ENCODE peak calls at places on chromosomes 4 and X, in nine cellular contexts. One of them, this sample, is unnamed.

GRCh38 chr4:66017671-66018070 is 347.4 kb upstream of the EPHA5 start:
- DNase-seq in kidney epithelial cell: no peak
- DNase-seq in CD4-positive, CD25-positive, alpha-beta regulatory T cell: no peak
- DNase-seq in DND-41: no peak
- DNase-seq in bronchial epithelial cell: no peak
- DNase-seq in AG04449: no peak
- DNase-seq in fibroblast of mammary gland: peak; percentile 2
- DNase-seq in lung: no peak
- DNase-seq in stomach: no peak
- DNase-seq in this sample: no peak

GRCh38 chrX:8684201-8684600 is 47.7 kb downstream of the ANOS1 start:
- DNase-seq in lung: no peak
- DNase-seq in stomach: no peak
- DNase-seq in kidney epithelial cell: no peak
- DNase-seq in bronchial epithelial cell: no peak
- DNase-seq in CD4-positive, CD25-positive, alpha-beta regulatory T cell: no peak
- DNase-seq in AG04449: no peak
- DNase-seq in DND-41: no peak
- DNase-seq in fibroblast of mammary gland: no peak
- DNase-seq in this sample: no peak

GRCh38 chrX:9595131-9595530 is 130.3 kb downstream of the TBL1X start:
- DNase-seq in fibroblast of mammary gland: peak; percentile 35
- DNase-seq in CD4-positive, CD25-positive, alpha-beta regulatory T cell: no peak
- DNase-seq in kidney epithelial cell: no peak
- DNase-seq in lung: no peak
- DNase-seq in bronchial epithelial cell: no peak
- DNase-seq in AG04449: peak; percentile 16
- DNase-seq in DND-41: no peak
- DNase-seq in stomach: no peak
- DNase-seq in this sample: no peak

GRCh38 chrX:26442340-26442739 is 226.4 kb downstream of the MAGEB5 start:
- DNase-seq in DND-41: no peak
- DNase-seq in AG04449: peak; percentile 0
- DNase-seq in fibroblast of mammary gland: peak; percentile 1
- DNase-seq in bronchial epithelial cell: peak; percentile 2
- DNase-seq in lung: no peak
- DNase-seq in kidney epithelial cell: no peak
- DNase-seq in CD4-positive, CD25-positive, alpha-beta regulatory T cell: no peak
- DNase-seq in stomach: no peak
- DNase-seq in this sample: no peak

GRCh38 chrX:115535421-115535820 is 25.6 kb upstream of the PLS3 start:
- DNase-seq in stomach: no peak
- DNase-seq in AG04449: no peak
- DNase-seq in fibroblast of mammary gland: no peak
- DNase-seq in DND-41: no peak
- DNase-seq in bronchial epithelial cell: no peak
- DNase-seq in CD4-positive, CD25-positive, alpha-beta regulatory T cell: no peak
- DNase-seq in kidney epithelial cell: no peak
- DNase-seq in lung: no peak
- DNase-seq in this sample: no peak

GRCh38 chrX:96685205-96686099 is 810 bp downstream of the DIAPH2 start:
- DNase-seq in CD4-positive, CD25-positive, alpha-beta regulatory T cell: peak; percentile 25
- DNase-seq in bronchial epithelial cell: peak; percentile 58
- DNase-seq in DND-41: peak; percentile 41
- DNase-seq in lung: peak; percentile 41
- DNase-seq in fibroblast of mammary gland: peak; percentile 70
- DNase-seq in stomach: peak; percentile 35
- DNase-seq in kidney epithelial cell: no peak
- DNase-seq in AG04449: no peak
- DNase-seq in this sample: no peak

GRCh38 chrX:37888010-37888409 is 40.6 kb upstream of the DYNLT3 start:
- DNase-seq in lung: no peak
- DNase-seq in DND-41: no peak
- DNase-seq in CD4-positive, CD25-positive, alpha-beta regulatory T cell: no peak
- DNase-seq in stomach: no peak
- DNase-seq in fibroblast of mammary gland: no peak
- DNase-seq in kidney epithelial cell: no peak
- DNase-seq in AG04449: no peak
- DNase-seq in bronchial epithelial cell: no peak
- DNase-seq in this sample: no peak

GRCh38 chr4:136203199-136203598 is 1329.1 kb downstream of the PCDH18 start:
- DNase-seq in stomach: no peak
- DNase-seq in DND-41: no peak
- DNase-seq in lung: no peak
- DNase-seq in AG04449: no peak
- DNase-seq in CD4-positive, CD25-positive, alpha-beta regulatory T cell: no peak
- DNase-seq in bronchial epithelial cell: no peak
- DNase-seq in fibroblast of mammary gland: no peak
- DNase-seq in kidney epithelial cell: no peak
- DNase-seq in this sample: peak; percentile 4

GRCh38 chr4:11496313-11496956 is 67.7 kb upstream of the HS3ST1 start:
- DNase-seq in lung: no peak
- DNase-seq in stomach: no peak
- DNase-seq in CD4-positive, CD25-positive, alpha-beta regulatory T cell: no peak
- DNase-seq in kidney epithelial cell: no peak
- DNase-seq in DND-41: no peak
- DNase-seq in bronchial epithelial cell: peak; percentile 100
- DNase-seq in AG04449: no peak
- DNase-seq in fibroblast of mammary gland: no peak
- DNase-seq in this sample: no peak

GRCh38 chr4:122921971-122922876 is at the start of gene NUDT6:
- DNase-seq in bronchial epithelial cell: peak; percentile 39
- DNase-seq in fibroblast of mammary gland: peak; percentile 74
- DNase-seq in stomach: peak; percentile 57
- DNase-seq in DND-41: peak; percentile 56
- DNase-seq in AG04449: no peak
- DNase-seq in CD4-positive, CD25-positive, alpha-beta regulatory T cell: peak; percentile 38
- DNase-seq in lung: peak; percentile 62
- DNase-seq in kidney epithelial cell: peak; percentile 23
- DNase-seq in this sample: peak; percentile 45

GRCh38 chr4:122146652-122147051 is 5.5 kb upstream of the BLTP1 start:
- DNase-seq in bronchial epithelial cell: no peak
- DNase-seq in lung: no peak
- DNase-seq in CD4-positive, CD25-positive, alpha-beta regulatory T cell: no peak
- DNase-seq in AG04449: no peak
- DNase-seq in kidney epithelial cell: no peak
- DNase-seq in fibroblast of mammary gland: no peak
- DNase-seq in stomach: no peak
- DNase-seq in DND-41: no peak
- DNase-seq in this sample: no peak

GRCh38 chr4:68361146-68361589 is 11.3 kb upstream of the YTHDC1 start:
- DNase-seq in fibroblast of mammary gland: peak; percentile 46
- DNase-seq in AG04449: no peak
- DNase-seq in kidney epithelial cell: no peak
- DNase-seq in lung: no peak
- DNase-seq in stomach: no peak
- DNase-seq in CD4-positive, CD25-positive, alpha-beta regulatory T cell: no peak
- DNase-seq in DND-41: no peak
- DNase-seq in bronchial epithelial cell: peak; percentile 98
- DNase-seq in this sample: no peak

GRCh38 chr4:151292038-151292437 is 15.1 kb downstream of the PRSS48 start:
- DNase-seq in AG04449: no peak
- DNase-seq in stomach: no peak
- DNase-seq in DND-41: no peak
- DNase-seq in kidney epithelial cell: no peak
- DNase-seq in bronchial epithelial cell: no peak
- DNase-seq in CD4-positive, CD25-positive, alpha-beta regulatory T cell: no peak
- DNase-seq in lung: no peak
- DNase-seq in fibroblast of mammary gland: no peak
- DNase-seq in this sample: no peak

GRCh38 chr4:23931489-23931830 is 41.6 kb upstream of the PPARGC1A start:
- DNase-seq in DND-41: no peak
- DNase-seq in bronchial epithelial cell: no peak
- DNase-seq in lung: no peak
- DNase-seq in fibroblast of mammary gland: no peak
- DNase-seq in AG04449: no peak
- DNase-seq in CD4-positive, CD25-positive, alpha-beta regulatory T cell: no peak
- DNase-seq in stomach: no peak
- DNase-seq in kidney epithelial cell: no peak
- DNase-seq in this sample: no peak

GRCh38 chr4:23932186-23932585 is 42.3 kb upstream of the PPARGC1A start:
- DNase-seq in lung: no peak
- DNase-seq in bronchial epithelial cell: no peak
- DNase-seq in AG04449: no peak
- DNase-seq in fibroblast of mammary gland: no peak
- DNase-seq in kidney epithelial cell: no peak
- DNase-seq in DND-41: no peak
- DNase-seq in stomach: no peak
- DNase-seq in CD4-positive, CD25-positive, alpha-beta regulatory T cell: no peak
- DNase-seq in this sample: peak; percentile 39

GRCh38 chr4:23934915-23935314 is 45.1 kb upstream of the PPARGC1A start:
- DNase-seq in stomach: peak; percentile 75
- DNase-seq in bronchial epithelial cell: peak; percentile 54
- DNase-seq in lung: peak; percentile 74
- DNase-seq in AG04449: peak; percentile 83
- DNase-seq in kidney epithelial cell: peak; percentile 82
- DNase-seq in DND-41: no peak
- DNase-seq in CD4-positive, CD25-positive, alpha-beta regulatory T cell: no peak
- DNase-seq in fibroblast of mammary gland: peak; percentile 95
- DNase-seq in this sample: no peak

GRCh38 chr4:23934223-23934622 is 44.4 kb upstream of the PPARGC1A start:
- DNase-seq in fibroblast of mammary gland: no peak
- DNase-seq in bronchial epithelial cell: no peak
- DNase-seq in stomach: no peak
- DNase-seq in CD4-positive, CD25-positive, alpha-beta regulatory T cell: no peak
- DNase-seq in AG04449: no peak
- DNase-seq in lung: no peak
- DNase-seq in kidney epithelial cell: no peak
- DNase-seq in DND-41: no peak
- DNase-seq in this sample: no peak

DNA sequence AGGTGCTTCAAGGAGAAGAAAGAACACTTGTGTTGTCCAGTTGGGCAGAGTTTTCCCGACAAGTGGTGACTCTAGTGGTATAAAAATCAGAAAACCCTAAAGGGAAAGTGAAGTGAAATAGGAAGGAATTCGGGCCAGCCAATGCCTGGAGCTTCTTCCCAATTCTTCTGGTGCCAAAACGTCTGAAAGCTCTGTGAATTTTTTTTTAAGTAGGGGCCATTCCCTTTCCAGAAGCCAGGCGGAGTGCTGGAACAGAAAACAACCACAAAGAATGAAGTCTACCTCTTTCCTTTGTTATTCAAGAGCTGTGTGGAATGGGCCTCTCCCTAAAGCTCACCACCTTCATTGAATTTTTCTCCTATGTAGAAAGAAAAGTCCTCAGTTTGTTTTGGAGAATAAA is 43.1 kb upstream of the PPARGC1A start:
- DNase-seq in kidney epithelial cell: no peak
- DNase-seq in CD4-positive, CD25-positive, alpha-beta regulatory T cell: no peak
- DNase-seq in fibroblast of mammary gland: peak; percentile 54
- DNase-seq in stomach: no peak
- DNase-seq in bronchial epithelial cell: peak; percentile 26
- DNase-seq in AG04449: no peak
- DNase-seq in DND-41: no peak
- DNase-seq in lung: no peak
- DNase-seq in this sample: peak; percentile 33
- H3K4me3 ChIP-seq in kidney epithelial cell: no peak overlapping the region
- H3K4me3 ChIP-seq in CD4-positive, CD25-positive, alpha-beta regulatory T cell: no peak overlapping the region
- H3K4me3 ChIP-seq in fibroblast of mammary gland: no peak overlapping the region
- H3K4me3 ChIP-seq in stomach: no peak overlapping the region
- H3K4me3 ChIP-seq in bronchial epithelial cell: no peak overlapping the region
- H3K4me3 ChIP-seq in AG04449: no peak overlapping the region
- H3K4me3 ChIP-seq in DND-41: no peak overlapping the region
- H3K4me3 ChIP-seq in lung: no peak overlapping the region
- H3K4me3 ChIP-seq in this sample: no peak overlapping the region

GRCh38 chr4:42638993-42639392 is 17.9 kb downstream of the ATP8A1 start:
- DNase-seq in AG04449: no peak
- DNase-seq in kidney epithelial cell: no peak
- DNase-seq in DND-41: no peak
- DNase-seq in CD4-positive, CD25-positive, alpha-beta regulatory T cell: no peak
- DNase-seq in bronchial epithelial cell: no peak
- DNase-seq in fibroblast of mammary gland: no peak
- DNase-seq in stomach: no peak
- DNase-seq in lung: no peak
- DNase-seq in this sample: no peak
- H3K4me3 ChIP-seq in AG04449: no peak overlapping the region
- H3K4me3 ChIP-seq in kidney epithelial cell: no peak overlapping the region
- H3K4me3 ChIP-seq in DND-41: no peak overlapping the region
- H3K4me3 ChIP-seq in CD4-positive, CD25-positive, alpha-beta regulatory T cell: peak overlapping the region; percentile 18
- H3K4me3 ChIP-seq in bronchial epithelial cell: no peak overlapping the region
- H3K4me3 ChIP-seq in fibroblast of mammary gland: no peak overlapping the region
- H3K4me3 ChIP-seq in stomach: no peak overlapping the region
- H3K4me3 ChIP-seq in lung: no peak overlapping the region
- H3K4me3 ChIP-seq in this sample: no peak overlapping the region

GRCh38 chrX:151513472-151513871 is 50.0 kb upstream of the PASD1 start:
- DNase-seq in CD4-positive, CD25-positive, alpha-beta regulatory T cell: no peak
- DNase-seq in bronchial epithelial cell: no peak
- DNase-seq in kidney epithelial cell: no peak
- DNase-seq in DND-41: no peak
- DNase-seq in AG04449: no peak
- DNase-seq in stomach: no peak
- DNase-seq in fibroblast of mammary gland: no peak
- DNase-seq in lung: no peak
- DNase-seq in this sample: no peak
- H3K4me3 ChIP-seq in CD4-positive, CD25-positive, alpha-beta regulatory T cell: no peak overlapping the region
- H3K4me3 ChIP-seq in bronchial epithelial cell: no peak overlapping the region
- H3K4me3 ChIP-seq in kidney epithelial cell: no peak overlapping the region
- H3K4me3 ChIP-seq in DND-41: no peak overlapping the region
- H3K4me3 ChIP-seq in AG04449: no peak overlapping the region
- H3K4me3 ChIP-seq in stomach: no peak overlapping the region
- H3K4me3 ChIP-seq in fibroblast of mammary gland: no peak overlapping the region
- H3K4me3 ChIP-seq in lung: no peak overlapping the region
- H3K4me3 ChIP-seq in this sample: no peak overlapping the region

DNA sequence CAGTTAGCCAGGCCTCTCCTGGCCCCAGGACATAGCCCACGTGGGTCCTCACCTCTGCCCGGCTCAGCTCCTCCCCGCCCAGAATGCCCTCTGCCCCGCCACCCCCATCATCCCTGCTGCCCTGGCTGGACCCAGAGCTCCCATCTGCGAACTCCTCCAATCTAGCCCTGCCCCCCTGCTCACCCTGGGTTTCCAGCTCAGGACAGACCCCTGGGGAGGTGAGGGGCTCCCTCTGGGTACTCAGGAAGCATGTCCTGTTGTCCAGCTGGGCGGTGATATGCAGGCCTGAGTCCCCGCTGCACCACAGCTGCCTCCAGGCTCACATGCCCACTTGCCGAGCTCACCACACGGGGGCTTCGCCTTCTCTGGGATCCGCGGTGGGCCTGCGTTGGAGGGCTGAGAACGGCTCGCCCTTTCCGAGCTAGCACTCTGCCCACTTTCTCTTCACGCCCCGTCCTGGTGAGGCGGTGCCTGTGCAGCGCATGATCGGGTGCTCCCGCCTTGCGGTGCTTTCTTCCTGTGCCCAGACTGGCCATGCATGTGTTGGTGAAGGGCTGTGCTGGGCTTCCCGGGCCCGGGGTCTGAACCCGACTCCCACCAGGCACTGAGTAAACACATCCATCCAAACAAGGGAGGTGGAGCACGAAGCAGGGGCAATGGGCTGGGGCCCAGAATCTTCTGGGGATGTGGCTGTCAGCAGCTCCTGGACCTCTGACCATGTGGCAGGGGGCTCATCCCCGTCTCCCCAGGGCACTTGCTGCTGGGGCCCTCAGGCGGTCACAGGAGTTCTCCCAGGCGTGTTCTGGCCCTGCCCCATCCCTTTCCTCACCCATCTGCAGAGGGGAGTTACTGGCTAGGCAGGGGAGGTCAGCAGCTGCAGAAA is 74.3 kb downstream of the RGS12 start:
- DNase-seq in DND-41: no peak
- DNase-seq in kidney epithelial cell: no peak
- DNase-seq in fibroblast of mammary gland: no peak
- DNase-seq in bronchial epithelial cell: no peak
- DNase-seq in stomach: no peak
- DNase-seq in CD4-positive, CD25-positive, alpha-beta regulatory T cell: no peak
- DNase-seq in lung: peak; percentile 26
- DNase-seq in AG04449: no peak
- DNase-seq in this sample: no peak
- H3K4me3 ChIP-seq in DND-41: no peak overlapping the region
- H3K4me3 ChIP-seq in kidney epithelial cell: no peak overlapping the region
- H3K4me3 ChIP-seq in fibroblast of mammary gland: no peak overlapping the region
- H3K4me3 ChIP-seq in bronchial epithelial cell: no peak overlapping the region
- H3K4me3 ChIP-seq in stomach: no peak overlapping the region
- H3K4me3 ChIP-seq in CD4-positive, CD25-positive, alpha-beta regulatory T cell: no peak overlapping the region
- H3K4me3 ChIP-seq in lung: no peak overlapping the region
- H3K4me3 ChIP-seq in AG04449: no peak overlapping the region
- H3K4me3 ChIP-seq in this sample: no peak overlapping the region

This sample was measured in iPS DF 6.9.